ENCODE peak calls at places on chromosome 13, in four cellular contexts. L is K562, Y is stomach, M is transverse colon. X is an unnamed sample.

GRCh38 chr13:77637583-77637982 is 59.9 kb upstream of the SLAIN1 start:
- DNase-seq in L (no peak), Y (no peak), M (no peak), X (no peak)

GRCh38 chr13:33126909-33127607 is 110.8 kb downstream of the KL start:
- DNase-seq in M (no peak), Y (no peak), L (no peak), X (peak; percentile 75)

GRCh38 chr13:112975401-112975939 is 6.5 kb downstream of the MCF2L start:
- DNase-seq in Y (no peak), L (no peak), M (no peak), X (no peak)

GRCh38 chr13:41077475-41077874 is 16.2 kb downstream of the WBP4 start:
- DNase-seq in Y (no peak), M (no peak), L (no peak), X (no peak)

GRCh38 chr13:93217701-93218100 is 8.9 kb upstream of the GPC6 start:
- DNase-seq in Y (no peak), M (no peak), L (peak; percentile 19), X (no peak)

GRCh38 chr13:105410602-105411001 is 1124.9 kb downstream of the EFNB2 start:
- DNase-seq in Y (peak; percentile 67), L (peak; percentile 7), M (peak; percentile 21), X (no peak)

GRCh38 chr13:93169980-93170379 is 56.6 kb upstream of the GPC6 start:
- DNase-seq in Y (no peak), M (no peak), L (no peak), X (no peak)

GRCh38 chr13:31515427-31515826 is 223.9 kb upstream of the RXFP2 start:
- DNase-seq in Y (no peak), L (no peak), M (no peak), X (no peak)

GRCh38 chr13:77460195-77460594 is 75.3 kb upstream of the SCEL start:
- DNase-seq in Y (peak; percentile 39), M (no peak), L (no peak), X (peak; percentile 69)

GRCh38 chr13:62920181-62920580 is 1504.5 kb upstream of the PCDH20 start:
- DNase-seq in Y (no peak), L (no peak), M (no peak), X (no peak)

GRCh38 chr13:43805071-43805468 is 18.3 kb upstream of the ENOX1 start:
- DNase-seq in L (no peak), Y (no peak), M (no peak), X (no peak)

GRCh38 chr13:91409661-91410060 is 11.2 kb downstream of the GPC5 start:
- DNase-seq in M (no peak), L (no peak), Y (no peak), X (no peak)

GRCh38 chr13:34152409-34152808 is 334.5 kb downstream of the RFC3 start:
- DNase-seq in M (no peak), L (no peak), Y (no peak), X (no peak)

GRCh38 chr13:48976677-48977625 is 1.2 kb downstream of the FNDC3A start:
- DNase-seq in L (no peak), Y (no peak), M (peak; percentile 85), X (no peak)

GRCh38 chr13:100611678-100612492 is 23.3 kb upstream of the GGACT start:
- DNase-seq in Y (no peak), L (no peak), M (no peak), X (no peak)

GRCh38 chr13:35475960-35476943 is at the start of gene MAB21L1:
- DNase-seq in Y (peak; percentile 38), L (no peak), M (peak; percentile 9), X (peak; percentile 71)

GRCh38 chr13:33489563-33489962 is 204.0 kb upstream of the STARD13 start:
- DNase-seq in Y (no peak), M (no peak), L (no peak), X (no peak)

GRCh38 chr13:59823495-59823894 is 340.2 kb downstream of the DIAPH3 start:
- DNase-seq in L (no peak), Y (no peak), M (no peak), X (no peak)

GRCh38 chr13:34416833-34417425 is 525.1 kb upstream of the NBEA start:
- DNase-seq in L (no peak), M (peak; percentile 13), Y (no peak), X (peak; percentile 80)

GRCh38 chr13:46896346-46897138 is at the start of gene HTR2A:
- DNase-seq in Y (peak; percentile 33), M (no peak), L (no peak), X (peak; percentile 66)

GRCh38 chr13:42762917-42763316 is 18.5 kb upstream of the FAM216B start:
- DNase-seq in Y (no peak), L (no peak), M (no peak), X (no peak)

GRCh38 chr13:36919833-36920611 is at the start of gene SMAD9:
- DNase-seq in Y (peak; percentile 82), M (peak; percentile 79), L (peak; percentile 60), X (peak; percentile 91)

GRCh38 chr13:105838231-105838630 is 697.2 kb downstream of the EFNB2 start:
- DNase-seq in L (no peak), M (no peak), Y (no peak), X (no peak)

GRCh38 chr13:23674795-23675640 is 104.8 kb downstream of the TNFRSF19 start:
- DNase-seq in L (no peak), Y (no peak), M (no peak), X (no peak)

GRCh38 chr13:35191883-35192282 is 249.8 kb downstream of the NBEA start:
- DNase-seq in M (no peak), L (no peak), Y (no peak), X (no peak)

GRCh38 chr13:106381083-106381482 is 154.4 kb downstream of the EFNB2 start:
- DNase-seq in Y (peak; percentile 50), L (no peak), M (no peak), X (no peak)

GRCh38 chr13:21668665-21669599 is 1.9 kb upstream of the FGF9 start:
- DNase-seq in Y (no peak), M (peak; percentile 47), L (no peak), X (peak; percentile 73)

GRCh38 chr13:66965146-66965545 is 265.0 kb downstream of the PCDH9 start:
- DNase-seq in L (no peak), Y (no peak), M (no peak), X (no peak)

GRCh38 chr13:50676602-50677001 is 166.9 kb downstream of the DLEU7 start:
- DNase-seq in M (no peak), L (no peak), Y (no peak), X (no peak)

GRCh38 chr13:114264886-114265611 is 16.4 kb upstream of the UPF3A start:
- DNase-seq in M (no peak), L (no peak), Y (no peak), X (no peak)

GRCh38 chr13:58597552-58597951 is 966.0 kb downstream of the PCDH17 start:
- DNase-seq in Y (no peak), M (no peak), L (no peak), X (no peak)

GRCh38 chr13:58598241-58598640 is 966.7 kb downstream of the PCDH17 start:
- DNase-seq in M (no peak), L (no peak), Y (no peak), X (no peak)

GRCh38 chr13:58592052-58592451 is 960.5 kb downstream of the PCDH17 start:
- DNase-seq in Y (no peak), L (no peak), M (no peak), X (no peak)

GRCh38 chr13:58594978-58595600 is 963.5 kb downstream of the PCDH17 start:
- DNase-seq in M (no peak), L (no peak), Y (no peak), X (no peak)
- TF ChIP-seq EP300 in M (no peak), L (no peak), Y (no peak), X (no peak)

GRCh38 chr13:109408596-109409382 is 377.6 kb downstream of the IRS2 start:
- DNase-seq in L (no peak), Y (no peak), M (no peak), X (no peak)
- TF ChIP-seq POLR2A in L (no peak), Y (no peak), M (no peak), X (no peak)

GRCh38 chr13:24746618-24747247 is 17.2 kb upstream of the RNF17 start:
- DNase-seq in M (no peak), Y (no peak), L (no peak), X (no peak)
- TF ChIP-seq EP300 in M (no peak), Y (no peak), L (no peak), X (no peak)

GRCh38 chr13:97433727-97434416 is at the start of gene RAP2A:
- DNase-seq in L (peak; percentile 77), M (peak; percentile 91), Y (peak; percentile 90), X (peak; percentile 96)

GRCh38 chr13:97432232-97432916 is 1.6 kb upstream of the RAP2A start:
- DNase-seq in M (no peak), Y (no peak), L (no peak), X (no peak)

GRCh38 chr13:97431365-97431764 is 2.6 kb upstream of the RAP2A start:
- DNase-seq in L (no peak), Y (no peak), M (no peak), X (no peak)

GRCh38 chr13:97434417-97435296 is 688 bp downstream of the RAP2A start:
- DNase-seq in L (no peak), M (peak; percentile 43), Y (peak; percentile 37), X (peak; percentile 78)

DNA sequence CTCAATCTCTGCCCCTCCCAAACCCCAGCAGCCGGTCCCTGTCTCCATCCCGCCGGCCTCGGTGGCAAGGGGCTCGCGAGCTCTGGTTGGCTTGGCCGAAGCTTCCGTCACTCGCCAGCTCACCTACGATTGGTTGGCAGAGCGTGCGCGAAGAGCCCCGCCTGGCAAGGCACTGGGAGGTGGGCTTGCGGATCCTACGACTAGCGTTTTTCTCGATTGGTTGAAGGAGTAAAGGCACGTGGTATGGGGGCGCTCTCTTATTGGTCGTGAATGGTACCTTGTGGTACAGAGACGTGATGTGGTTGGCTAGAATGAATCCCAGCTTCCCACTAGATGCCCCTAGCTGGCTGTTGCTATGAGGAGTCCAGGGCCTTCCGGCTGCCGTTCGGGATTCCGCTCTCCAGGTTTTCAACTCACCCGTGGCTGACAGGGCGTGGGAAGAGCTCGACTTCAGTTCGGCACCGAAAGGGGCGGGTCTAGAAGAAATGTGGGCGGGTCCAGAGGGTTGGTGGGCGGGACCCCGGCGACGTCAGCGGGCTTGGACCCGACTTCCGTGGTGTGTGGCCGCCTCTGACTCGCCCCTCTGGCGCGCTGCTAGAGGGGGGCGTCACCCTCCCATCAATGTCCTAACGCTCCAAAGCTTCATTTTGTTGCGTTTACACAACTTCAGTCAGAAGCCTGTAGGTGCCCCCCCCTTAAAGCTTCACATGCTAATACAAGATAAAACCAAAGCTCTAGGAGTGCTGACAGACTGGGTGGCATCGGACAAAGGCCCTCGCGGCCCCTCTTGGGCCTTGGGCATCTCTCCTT is 847 bp upstream of the RAP2A start:
- DNase-seq in M (peak; percentile 99), L (peak; percentile 85), Y (peak; percentile 98), X (peak; percentile 100)
- TF ChIP-seq POLR2A in M (no peak), L (peak; percentile 69), Y (no peak), X (peak; percentile 70)